ENCODE peak calls at places on chromosomes 12 and 14, in ten cellular contexts. One of them, this sample, is unnamed.

GRCh38 chr14:53265025-53265424 is 111.9 kb upstream of the DDHD1 start:
- DNase-seq in germinal center: no peak
- DNase-seq in NCI-H1436: no peak
- DNase-seq in NAMALWA: no peak
- DNase-seq in left ventricle myocardium inferior: no peak
- DNase-seq in GM19239: no peak
- DNase-seq in ELR: no peak
- DNase-seq in adrenal gland: no peak
- DNase-seq in astrocyte of the cerebellum: no peak
- DNase-seq in T-helper 2 cell: no peak
- DNase-seq in this sample: no peak

GRCh38 chr14:65101631-65102440 is 481 bp downstream of the MAX start:
- DNase-seq in astrocyte of the cerebellum: no peak
- DNase-seq in germinal center: peak
- DNase-seq in GM19239: no peak
- DNase-seq in NAMALWA: peak
- DNase-seq in T-helper 2 cell: peak
- DNase-seq in left ventricle myocardium inferior: peak
- DNase-seq in adrenal gland: peak
- DNase-seq in ELR: peak
- DNase-seq in NCI-H1436: no peak
- DNase-seq in this sample: no peak

GRCh38 chr12:91871751-91872150 is 273.9 kb downstream of the BTG1 start:
- DNase-seq in astrocyte of the cerebellum: no peak
- DNase-seq in NAMALWA: no peak
- DNase-seq in ELR: no peak
- DNase-seq in GM19239: no peak
- DNase-seq in left ventricle myocardium inferior: no peak
- DNase-seq in adrenal gland: no peak
- DNase-seq in germinal center: no peak
- DNase-seq in T-helper 2 cell: no peak
- DNase-seq in NCI-H1436: no peak
- DNase-seq in this sample: no peak

GRCh38 chr12:11769723-11770514 is 120.4 kb downstream of the ETV6 start:
- DNase-seq in NAMALWA: no peak
- DNase-seq in astrocyte of the cerebellum: no peak
- DNase-seq in ELR: no peak
- DNase-seq in T-helper 2 cell: no peak
- DNase-seq in GM19239: no peak
- DNase-seq in left ventricle myocardium inferior: no peak
- DNase-seq in adrenal gland: no peak
- DNase-seq in germinal center: no peak
- DNase-seq in NCI-H1436: no peak
- DNase-seq in this sample: no peak

GRCh38 chr12:87813476-87814234 is 215.5 kb downstream of the C12orf50 start:
- DNase-seq in T-helper 2 cell: no peak
- DNase-seq in astrocyte of the cerebellum: peak
- DNase-seq in NAMALWA: no peak
- DNase-seq in ELR: peak
- DNase-seq in adrenal gland: no peak
- DNase-seq in germinal center: no peak
- DNase-seq in left ventricle myocardium inferior: no peak
- DNase-seq in GM19239: no peak
- DNase-seq in NCI-H1436: no peak
- DNase-seq in this sample: no peak

GRCh38 chr12:3564861-3565260 is 73.9 kb downstream of the PRMT8 start:
- DNase-seq in adrenal gland: no peak
- DNase-seq in left ventricle myocardium inferior: no peak
- DNase-seq in germinal center: no peak
- DNase-seq in GM19239: no peak
- DNase-seq in T-helper 2 cell: no peak
- DNase-seq in NAMALWA: no peak
- DNase-seq in NCI-H1436: no peak
- DNase-seq in astrocyte of the cerebellum: no peak
- DNase-seq in ELR: no peak
- DNase-seq in this sample: no peak

GRCh38 chr14:70027785-70028428 is 148.7 kb downstream of the SMOC1 start:
- DNase-seq in ELR: peak
- DNase-seq in NAMALWA: peak
- DNase-seq in germinal center: peak
- DNase-seq in GM19239: peak
- DNase-seq in NCI-H1436: peak
- DNase-seq in astrocyte of the cerebellum: no peak
- DNase-seq in adrenal gland: peak
- DNase-seq in left ventricle myocardium inferior: peak
- DNase-seq in T-helper 2 cell: no peak
- DNase-seq in this sample: no peak

GRCh38 chr14:91170504-91171121 is 56.7 kb downstream of the DGLUCY start:
- DNase-seq in T-helper 2 cell: no peak
- DNase-seq in NCI-H1436: no peak
- DNase-seq in ELR: no peak
- DNase-seq in adrenal gland: no peak
- DNase-seq in GM19239: no peak
- DNase-seq in astrocyte of the cerebellum: peak
- DNase-seq in NAMALWA: no peak
- DNase-seq in germinal center: no peak
- DNase-seq in left ventricle myocardium inferior: peak
- DNase-seq in this sample: no peak

GRCh38 chr12:70069221-70069811 is 173.9 kb upstream of the CNOT2 start:
- DNase-seq in astrocyte of the cerebellum: no peak
- DNase-seq in NCI-H1436: no peak
- DNase-seq in NAMALWA: peak
- DNase-seq in ELR: no peak
- DNase-seq in left ventricle myocardium inferior: no peak
- DNase-seq in germinal center: no peak
- DNase-seq in adrenal gland: no peak
- DNase-seq in T-helper 2 cell: no peak
- DNase-seq in GM19239: no peak
- DNase-seq in this sample: no peak

GRCh38 chr14:87430810-87431209 is 562.2 kb downstream of the GALC start:
- DNase-seq in NCI-H1436: no peak
- DNase-seq in adrenal gland: no peak
- DNase-seq in germinal center: no peak
- DNase-seq in T-helper 2 cell: no peak
- DNase-seq in left ventricle myocardium inferior: no peak
- DNase-seq in GM19239: no peak
- DNase-seq in ELR: peak
- DNase-seq in NAMALWA: no peak
- DNase-seq in astrocyte of the cerebellum: no peak
- DNase-seq in this sample: no peak

GRCh38 chr12:77861317-77861716 is 30.6 kb downstream of the NAV3 start:
- DNase-seq in NAMALWA: no peak
- DNase-seq in left ventricle myocardium inferior: no peak
- DNase-seq in adrenal gland: no peak
- DNase-seq in germinal center: no peak
- DNase-seq in astrocyte of the cerebellum: no peak
- DNase-seq in GM19239: no peak
- DNase-seq in T-helper 2 cell: no peak
- DNase-seq in ELR: no peak
- DNase-seq in NCI-H1436: no peak
- DNase-seq in this sample: no peak

GRCh38 chr12:93243689-93244513 is 133.8 kb upstream of the NUDT4 start:
- DNase-seq in GM19239: no peak
- DNase-seq in NCI-H1436: no peak
- DNase-seq in T-helper 2 cell: no peak
- DNase-seq in left ventricle myocardium inferior: no peak
- DNase-seq in adrenal gland: peak
- DNase-seq in germinal center: no peak
- DNase-seq in NAMALWA: peak
- DNase-seq in astrocyte of the cerebellum: no peak
- DNase-seq in ELR: peak
- DNase-seq in this sample: no peak

GRCh38 chr12:131282292-131283080 is 328.8 kb downstream of the ADGRD1 start:
- DNase-seq in astrocyte of the cerebellum: no peak
- DNase-seq in NCI-H1436: no peak
- DNase-seq in germinal center: no peak
- DNase-seq in NAMALWA: no peak
- DNase-seq in T-helper 2 cell: no peak
- DNase-seq in ELR: no peak
- DNase-seq in GM19239: no peak
- DNase-seq in left ventricle myocardium inferior: no peak
- DNase-seq in adrenal gland: peak
- DNase-seq in this sample: no peak

GRCh38 chr14:83575301-83575700 is 1954.6 kb upstream of the FLRT2 start:
- DNase-seq in T-helper 2 cell: no peak
- DNase-seq in adrenal gland: no peak
- DNase-seq in NAMALWA: no peak
- DNase-seq in ELR: no peak
- DNase-seq in NCI-H1436: no peak
- DNase-seq in left ventricle myocardium inferior: no peak
- DNase-seq in GM19239: no peak
- DNase-seq in germinal center: no peak
- DNase-seq in astrocyte of the cerebellum: no peak
- DNase-seq in this sample: no peak

GRCh38 chr12:125185740-125186470 is 120.7 kb downstream of the AACS start:
- DNase-seq in astrocyte of the cerebellum: peak
- DNase-seq in adrenal gland: peak
- DNase-seq in germinal center: peak
- DNase-seq in NCI-H1436: peak
- DNase-seq in NAMALWA: peak
- DNase-seq in T-helper 2 cell: no peak
- DNase-seq in ELR: peak
- DNase-seq in GM19239: peak
- DNase-seq in left ventricle myocardium inferior: peak
- DNase-seq in this sample: peak

GRCh38 chr12:3049596-3050314 is 27.4 kb upstream of the TSPAN9 start:
- DNase-seq in adrenal gland: no peak
- DNase-seq in T-helper 2 cell: no peak
- DNase-seq in NCI-H1436: no peak
- DNase-seq in left ventricle myocardium inferior: no peak
- DNase-seq in NAMALWA: peak
- DNase-seq in astrocyte of the cerebellum: no peak
- DNase-seq in ELR: no peak
- DNase-seq in germinal center: no peak
- DNase-seq in GM19239: no peak
- DNase-seq in this sample: no peak

GRCh38 chr14:100022772-100023451 is 42.3 kb upstream of the EVL start:
- DNase-seq in NAMALWA: no peak
- DNase-seq in ELR: no peak
- DNase-seq in adrenal gland: peak
- DNase-seq in GM19239: no peak
- DNase-seq in germinal center: no peak
- DNase-seq in NCI-H1436: peak
- DNase-seq in left ventricle myocardium inferior: peak
- DNase-seq in astrocyte of the cerebellum: no peak
- DNase-seq in T-helper 2 cell: no peak
- DNase-seq in this sample: no peak

GRCh38 chr12:27709932-27710591 is 570 bp upstream of the MRPS35 start:
- DNase-seq in NCI-H1436: no peak
- DNase-seq in astrocyte of the cerebellum: no peak
- DNase-seq in ELR: peak
- DNase-seq in GM19239: no peak
- DNase-seq in germinal center: peak
- DNase-seq in T-helper 2 cell: no peak
- DNase-seq in NAMALWA: no peak
- DNase-seq in adrenal gland: peak
- DNase-seq in left ventricle myocardium inferior: no peak
- DNase-seq in this sample: no peak

GRCh38 chr12:117047810-117048584 is 51.2 kb downstream of the TESC start:
- DNase-seq in T-helper 2 cell: no peak
- DNase-seq in adrenal gland: no peak
- DNase-seq in NCI-H1436: no peak
- DNase-seq in germinal center: no peak
- DNase-seq in astrocyte of the cerebellum: no peak
- DNase-seq in left ventricle myocardium inferior: peak
- DNase-seq in GM19239: no peak
- DNase-seq in ELR: peak
- DNase-seq in NAMALWA: no peak
- DNase-seq in this sample: no peak

GRCh38 chr12:4118017-4118510 is 155.5 kb upstream of the CCND2 start:
- DNase-seq in ELR: peak
- DNase-seq in NAMALWA: peak
- DNase-seq in T-helper 2 cell: peak
- DNase-seq in astrocyte of the cerebellum: no peak
- DNase-seq in germinal center: peak
- DNase-seq in NCI-H1436: no peak
- DNase-seq in GM19239: no peak
- DNase-seq in left ventricle myocardium inferior: peak
- DNase-seq in adrenal gland: peak
- DNase-seq in this sample: no peak

This sample was measured in amniotic stem cell.